ENCODE peak calls at places on chromosomes 11 and 22, in nine cellular contexts. R is GM06990, N is HCT116, V is dorsolateral prefrontal cortex, K is mesendoderm, T is endothelial cell of umbilical vein, H is body of pancreas, A is cardiac muscle cell, L is PC-9. W is an unnamed sample.

GRCh38 chr22:38218661-38219331 is 17.0 kb downstream of the MAFF start:
- DNase-seq in R (peak; percentile 41), N (peak; percentile 75), V (no peak), K (peak; percentile 93), T (peak; percentile 94), H (peak; percentile 89), A (peak; percentile 95), L (peak; percentile 94), W (no peak)

GRCh38 chr11:2666828-2667570 is 32.8 kb downstream of the KCNQ1OT1 start:
- DNase-seq in R (no peak), N (no peak), V (no peak), K (no peak), T (no peak), H (no peak), A (peak; percentile 15), L (no peak), W (no peak)

GRCh38 chr11:34358258-34358665 is 452 bp upstream of the ABTB2 start:
- DNase-seq in R (peak; percentile 50), N (peak; percentile 65), V (no peak), K (peak; percentile 91), T (peak; percentile 49), H (peak; percentile 57), A (peak; percentile 69), L (peak; percentile 87), W (no peak)

GRCh38 chr11:58576792-58577440 is 1.3 kb upstream of the LPXN start:
- DNase-seq in R (peak; percentile 29), N (no peak), V (no peak), K (peak; percentile 14), T (peak; percentile 53), H (no peak), A (peak; percentile 54), L (no peak), W (no peak)

GRCh38 chr11:861105-861479 is 18.4 kb downstream of the TSPAN4 start:
- DNase-seq in R (no peak), N (no peak), V (no peak), K (no peak), T (no peak), H (no peak), A (no peak), L (no peak), W (no peak)

GRCh38 chr11:279966-280761 is 2.0 kb downstream of the NLRP6 start:
- DNase-seq in R (no peak), N (no peak), V (peak; percentile 23), K (no peak), T (no peak), H (peak; percentile 80), A (peak; percentile 47), L (no peak), W (peak; percentile 45)

GRCh38 chr11:132960273-132960672 is 572.0 kb downstream of the OPCML start:
- DNase-seq in R (no peak), N (no peak), V (no peak), K (no peak), T (no peak), H (no peak), A (no peak), L (no peak), W (no peak)

GRCh38 chr11:19426022-19426718 is 185.4 kb upstream of the E2F8 start:
- DNase-seq in R (no peak), N (no peak), V (no peak), K (no peak), T (no peak), H (no peak), A (no peak), L (no peak), W (no peak)

GRCh38 chr11:128525411-128526243 is 61.7 kb downstream of the ETS1 start:
- DNase-seq in R (no peak), N (no peak), V (no peak), K (peak; percentile 86), T (no peak), H (no peak), A (no peak), L (no peak), W (peak; percentile 83)

GRCh38 chr11:92627615-92628201 is 341.7 kb upstream of the MTNR1B start:
- DNase-seq in R (no peak), N (no peak), V (no peak), K (no peak), T (no peak), H (no peak), A (no peak), L (peak; percentile 34), W (no peak)

GRCh38 chr11:36478700-36479329 is 31.3 kb downstream of the TRAF6 start:
- DNase-seq in R (no peak), N (peak; percentile 22), V (no peak), K (peak; percentile 64), T (peak; percentile 60), H (peak; percentile 52), A (peak; percentile 76), L (peak; percentile 47), W (peak; percentile 27)

GRCh38 chr11:13169709-13170108 is 107.9 kb upstream of the BMAL1 start:
- DNase-seq in R (no peak), N (peak; percentile 48), V (no peak), K (no peak), T (peak; percentile 48), H (peak; percentile 14), A (peak; percentile 94), L (peak; percentile 32), W (no peak)

GRCh38 chr22:50599816-50600454 is 658 bp upstream of the MAPK8IP2 start:
- DNase-seq in R (no peak), N (no peak), V (no peak), K (peak; percentile 49), T (peak; percentile 26), H (peak; percentile 51), A (peak; percentile 46), L (peak; percentile 61), W (peak; percentile 63)

DNA sequence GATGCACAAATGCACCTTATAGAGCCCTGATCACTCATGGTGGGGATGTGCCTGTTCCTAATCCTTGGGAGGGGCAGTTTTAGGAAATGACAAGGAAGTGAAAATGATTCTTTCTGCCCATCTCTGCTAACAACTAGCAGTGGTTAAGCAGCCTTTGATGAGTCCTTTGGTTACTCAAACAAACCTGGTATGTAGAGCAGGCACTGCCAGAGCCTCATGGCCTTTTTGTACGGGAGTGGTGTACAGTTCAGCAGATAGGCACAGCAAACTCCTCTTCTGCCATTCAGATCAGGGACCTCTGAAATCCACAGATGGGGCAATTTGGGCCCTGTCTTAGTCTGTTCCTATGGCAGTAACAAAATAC is 66.2 kb downstream of the FZD4 start:
- DNase-seq in R (no peak), N (no peak), V (no peak), K (no peak), T (no peak), H (no peak), A (no peak), L (no peak), W (no peak)
- H3K4me3 ChIP-seq in R (no peak overlapping the region), N (no peak overlapping the region), V (no peak overlapping the region), K (no peak overlapping the region), T (no peak overlapping the region), H (no peak overlapping the region), A (no peak overlapping the region), L (no peak overlapping the region), W (no peak overlapping the region)

DNA sequence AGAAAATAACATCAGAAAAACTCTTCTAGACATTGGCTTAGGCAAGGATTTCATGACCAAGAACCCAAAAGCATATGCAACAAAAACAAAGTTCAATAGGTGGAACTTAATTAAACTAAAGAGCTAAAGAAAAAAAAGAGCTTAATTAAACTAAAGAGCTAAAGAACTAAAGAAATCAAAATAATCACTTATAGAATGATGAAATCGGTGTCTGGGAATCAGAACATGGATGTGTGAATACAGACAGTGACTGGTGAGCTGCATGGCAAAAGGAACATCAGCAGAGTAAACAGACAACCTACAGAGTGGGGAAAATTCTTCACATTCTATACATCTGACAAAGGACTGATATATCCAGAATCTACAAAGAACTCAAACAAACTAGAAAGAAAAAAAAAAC is 41.4 kb downstream of the ZNF280B start:
- DNase-seq in R (no peak), N (no peak), V (no peak), K (no peak), T (no peak), H (no peak), A (no peak), L (no peak), W (no peak)
- H3K27me3 ChIP-seq in R (no peaks in the 10 kb centered on the region), N (no peaks in the 10 kb centered on the region), V (no peaks in the 10 kb centered on the region), K (no peaks in the 10 kb centered on the region), T (no peaks in the 10 kb centered on the region), H (peaks cover 4% of the 10 kb centered on the region), A (no peaks in the 10 kb centered on the region), L (peaks cover 29% of the 10 kb centered on the region), W (peaks cover 11% of the 10 kb centered on the region)

GRCh38 chr11:123480290-123480815 is 50.3 kb downstream of the GRAMD1B start:
- DNase-seq in R (peak; percentile 42), N (no peak), V (no peak), K (no peak), T (no peak), H (no peak), A (no peak), L (no peak), W (no peak)

GRCh38 chr11:123478352-123478986 is 48.4 kb downstream of the GRAMD1B start:
- DNase-seq in R (peak; percentile 67), N (peak; percentile 77), V (peak; percentile 54), K (peak; percentile 93), T (peak; percentile 76), H (peak; percentile 67), A (peak; percentile 89), L (peak; percentile 38), W (peak; percentile 27)

GRCh38 chr11:123477205-123477907 is 47.3 kb downstream of the GRAMD1B start:
- DNase-seq in R (no peak), N (no peak), V (no peak), K (no peak), T (no peak), H (no peak), A (no peak), L (no peak), W (no peak)

GRCh38 chr11:123481647-123482046 is 51.6 kb downstream of the GRAMD1B start:
- DNase-seq in R (peak; percentile 37), N (no peak), V (no peak), K (no peak), T (no peak), H (no peak), A (no peak), L (no peak), W (no peak)

GRCh38 chr11:123479048-123479837 is 49.2 kb downstream of the GRAMD1B start:
- DNase-seq in R (peak; percentile 54), N (no peak), V (no peak), K (no peak), T (no peak), H (no peak), A (no peak), L (no peak), W (no peak)
- H3K4me3 ChIP-seq in R (peak overlapping the region; percentile 12), N (no peak overlapping the region), V (no peak overlapping the region), K (no peak overlapping the region), T (no peak overlapping the region), H (no peak overlapping the region), A (no peak overlapping the region), L (no peak overlapping the region), W (no peak overlapping the region)

DNA sequence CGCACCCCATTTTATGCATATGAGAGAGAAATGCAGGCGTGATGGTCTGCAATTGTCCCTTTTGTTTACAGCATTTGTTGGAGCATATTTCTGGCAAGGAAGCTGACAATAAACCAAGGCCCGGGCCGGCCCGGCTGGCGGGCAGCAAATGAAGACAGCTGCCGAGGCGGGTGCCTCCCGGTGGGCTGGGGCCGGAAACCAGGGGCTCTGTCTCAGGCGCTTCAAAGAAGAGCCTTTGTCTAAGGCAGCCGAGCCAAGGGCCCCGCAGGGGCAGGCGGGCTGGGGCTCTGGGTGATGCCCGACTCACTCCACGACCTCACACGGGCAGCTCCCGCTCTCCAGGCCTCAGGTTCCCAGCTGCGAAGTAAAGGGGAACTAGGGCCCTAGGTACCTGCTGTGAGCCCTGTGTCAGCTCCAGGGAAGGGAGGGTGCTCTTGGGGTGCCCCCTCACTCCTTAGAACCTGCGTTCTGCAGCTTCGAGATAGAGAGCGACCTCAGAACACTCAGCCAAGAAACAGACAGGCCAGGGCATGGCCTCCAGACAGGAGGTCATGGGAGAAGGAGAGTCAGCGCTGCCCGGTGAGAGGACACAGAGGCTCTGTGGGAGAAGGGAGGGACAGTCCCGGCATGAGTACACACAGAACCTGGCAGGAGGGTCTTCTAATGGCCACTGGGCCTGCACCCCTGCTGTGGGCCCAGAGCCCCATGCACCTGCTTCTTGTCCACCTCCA is 2.4 kb downstream of the LINC01488 start:
- DNase-seq in R (no peak), N (no peak), V (peak; percentile 20), K (no peak), T (no peak), H (no peak), A (no peak), L (no peak), W (no peak)
- H3K27me3 ChIP-seq in R (peaks cover 2% of the 10 kb centered on the region), N (no peaks in the 10 kb centered on the region), V (no peaks in the 10 kb centered on the region), K (no peaks in the 10 kb centered on the region), T (peaks cover 2% of the 10 kb centered on the region), H (no peaks in the 10 kb centered on the region), A (no peaks in the 10 kb centered on the region), L (peaks cover 7% of the 10 kb centered on the region), W (no peaks in the 10 kb centered on the region)